ENCODE peak calls at places on chromosomes 7 and 10, in seven cellular contexts. R, X, Y, M, W, O and H are unnamed samples.

GRCh38 chr10:131560726-131561390 is 249.3 kb upstream of the TCERG1L start:
- DNase-seq in O (no peak), Y (no peak), M (no peak), W (no peak), X (no peak), R (no peak), H (no peak)

GRCh38 chr10:19749185-19749729 is 67.0 kb upstream of the PLXDC2 start:
- DNase-seq in X (no peak), W (no peak), M (no peak), R (no peak), O (peak; percentile 25), Y (no peak), H (no peak)

GRCh38 chr7:130381468-130382312 is 1.4 kb downstream of the CPA1 start:
- DNase-seq in X (no peak), W (no peak), R (no peak), Y (no peak), M (no peak), O (no peak), H (no peak)

GRCh38 chr10:103968441-103969391 is 1.8 kb downstream of the SLK start:
- DNase-seq in R (no peak), Y (no peak), W (no peak), O (peak; percentile 15), M (no peak), X (no peak), H (no peak)

GRCh38 chr10:102644066-102644645 is at the start of gene TRIM8:
- DNase-seq in Y (peak; percentile 51), W (peak; percentile 55), X (peak; percentile 84), O (peak; percentile 39), M (peak; percentile 74), R (peak; percentile 56), H (peak; percentile 61)

GRCh38 chr7:136179829-136180721 is 202.9 kb upstream of the MTPN start:
- DNase-seq in O (no peak), Y (no peak), W (no peak), X (no peak), M (no peak), R (no peak), H (no peak)

GRCh38 chr7:47180268-47180826 is 401.6 kb downstream of the TNS3 start:
- DNase-seq in M (peak; percentile 43), O (peak; percentile 76), Y (peak; percentile 66), R (peak; percentile 43), W (peak; percentile 45), X (peak; percentile 80), H (no peak)

GRCh38 chr7:12436896-12437535 is 33.4 kb upstream of the VWDE start:
- DNase-seq in R (no peak), O (peak; percentile 26), W (no peak), Y (no peak), M (no peak), X (peak; percentile 42), H (no peak)

GRCh38 chr7:135601182-135601581 is 43.5 kb downstream of the NUP205 start:
- DNase-seq in X (peak; percentile 8), R (no peak), O (peak; percentile 18), Y (no peak), W (no peak), M (no peak), H (no peak)

GRCh38 chr10:93138113-93138870 is 64.6 kb downstream of the CYP26A1 start:
- DNase-seq in X (no peak), Y (no peak), M (no peak), W (no peak), O (peak; percentile 84), R (no peak), H (no peak)

GRCh38 chr10:48965460-48965859 is 25.8 kb upstream of the LRRC18 start:
- DNase-seq in M (no peak), X (no peak), Y (no peak), R (no peak), O (no peak), W (no peak), H (no peak)

GRCh38 chr7:44149571-44150465 is 8.7 kb upstream of the MYL7 start:
- DNase-seq in R (no peak), M (no peak), X (no peak), O (no peak), W (no peak), Y (no peak), H (no peak)

GRCh38 chr7:63899691-63900393 is 98.8 kb upstream of the ZNF722 start:
- DNase-seq in R (no peak), X (no peak), Y (no peak), O (no peak), M (no peak), W (no peak), H (peak; percentile 83)

GRCh38 chr7:38545977-38546376 is 85.2 kb downstream of the AMPH start:
- DNase-seq in W (no peak), Y (no peak), X (no peak), M (no peak), O (peak; percentile 18), R (no peak), H (no peak)

GRCh38 chr7:6579446-6579845 is 2.2 kb downstream of the ZDHHC4 start:
- DNase-seq in X (no peak), R (no peak), W (no peak), Y (no peak), O (no peak), M (no peak), H (no peak)

GRCh38 chr7:156906281-156906680 is 13.3 kb upstream of the LMBR1 start:
- DNase-seq in W (no peak), X (no peak), R (no peak), O (peak; percentile 58), M (no peak), Y (no peak), H (no peak)

GRCh38 chr7:45957721-45958120 is 36.6 kb upstream of the IGFBP3 start:
- DNase-seq in X (no peak), W (no peak), Y (no peak), M (no peak), R (no peak), O (no peak), H (no peak)

GRCh38 chr10:44569193-44570091 is 184.5 kb upstream of the CXCL12 start:
- DNase-seq in O (peak; percentile 50), Y (no peak), W (no peak), M (no peak), R (no peak), X (no peak), H (no peak)

GRCh38 chr7:80098795-80099194 is 35.8 kb upstream of the GNAI1 start:
- DNase-seq in O (no peak), M (no peak), W (no peak), Y (no peak), X (no peak), R (no peak), H (no peak)
- TF ChIP-seq CTCF in O (peak; percentile 30), M (no peak), W (no peak), Y (no peak), X (no peak), R (no peak), H (no peak)

GRCh38 chr7:3992841-3993240 is 689.3 kb upstream of the FOXK1 start:
- DNase-seq in R (no peak), Y (no peak), M (no peak), X (no peak), W (no peak), O (no peak), H (no peak)

GRCh38 chr7:3998060-3998459 is 684.0 kb upstream of the FOXK1 start:
- DNase-seq in M (no peak), O (no peak), X (no peak), W (no peak), Y (no peak), R (no peak), H (no peak)

GRCh38 chr7:3994764-3995163 is 687.3 kb upstream of the FOXK1 start:
- DNase-seq in O (no peak), X (no peak), M (no peak), Y (no peak), W (no peak), R (no peak), H (no peak)

GRCh38 chr7:3991771-3992231 is 690.3 kb upstream of the FOXK1 start:
- DNase-seq in W (no peak), X (no peak), M (no peak), R (no peak), Y (no peak), O (no peak), H (no peak)

DNA sequence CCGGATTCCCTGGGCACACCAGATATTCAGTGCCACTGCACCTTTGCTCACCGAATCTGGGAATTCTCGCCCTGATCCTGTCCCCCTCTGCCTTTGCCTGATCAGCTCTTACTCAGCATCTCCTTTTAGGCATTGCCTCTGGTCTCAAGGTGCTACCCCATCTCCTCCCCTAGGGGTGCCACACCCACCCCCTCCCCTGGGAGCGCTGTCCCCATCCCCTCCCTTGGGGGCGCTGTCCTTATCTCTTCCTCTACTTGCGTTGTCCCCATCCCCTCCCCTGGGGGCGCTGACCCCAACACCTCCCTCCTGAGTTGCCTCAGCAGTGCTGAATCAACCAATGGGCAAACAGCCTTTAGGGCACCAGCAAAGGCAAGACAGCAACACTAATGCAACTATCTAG is 686.9 kb upstream of the FOXK1 start:
- DNase-seq in X (no peak), Y (peak; percentile 35), W (no peak), O (no peak), R (no peak), M (no peak), H (no peak)
- TF ChIP-seq CTCF in X (no peak), Y (no peak), W (no peak), O (no peak), R (no peak), M (no peak), H (no peak)

DNA sequence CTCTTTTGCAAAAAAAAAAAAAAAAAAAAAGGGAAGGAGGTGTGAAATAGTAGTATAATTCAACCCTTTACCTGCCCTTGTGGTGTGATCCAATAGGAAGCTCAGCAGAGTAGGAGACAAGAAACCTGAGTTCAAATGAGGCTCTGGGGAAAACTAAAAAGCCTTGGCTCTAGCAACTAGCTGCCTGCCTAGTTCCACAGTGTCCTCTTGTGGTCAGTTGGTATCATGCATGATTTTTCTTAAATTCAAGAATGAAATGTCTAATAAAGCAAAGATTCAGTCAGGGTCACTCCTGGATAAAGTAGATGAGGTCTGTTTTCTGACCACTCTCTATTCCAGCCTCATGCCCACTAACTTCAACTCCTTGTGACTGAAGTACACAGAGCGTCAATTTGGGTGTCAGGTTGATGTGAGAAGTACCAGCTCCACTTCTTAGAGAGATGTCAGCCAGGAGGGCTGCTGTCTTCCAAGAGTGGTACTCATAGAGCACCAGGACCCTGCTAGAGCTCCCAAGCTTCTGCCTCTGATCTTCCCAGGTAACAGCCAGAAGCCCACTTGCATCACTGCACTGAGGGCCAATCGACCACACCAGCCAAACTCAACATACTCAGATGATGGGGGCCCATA is 10.5 kb downstream of the LSM5 start:
- DNase-seq in Y (peak; percentile 62), O (peak; percentile 63), X (peak; percentile 63), M (peak; percentile 49), W (peak; percentile 50), R (no peak), H (no peak)
- TF ChIP-seq CTCF in Y (peak; percentile 92), O (peak; percentile 85), X (peak; percentile 79), M (peak; percentile 67), W (peak; percentile 52), R (no peak), H (peak; percentile 31)

GRCh38 chr10:812787-813186 is 118.7 kb downstream of the LARP4B start:
- DNase-seq in W (no peak), X (no peak), O (no peak), R (no peak), M (no peak), Y (no peak), H (no peak)

GRCh38 chr10:809671-810350 is 120.3 kb upstream of the DIP2C start:
- DNase-seq in R (no peak), M (no peak), X (no peak), Y (no peak), O (no peak), W (no peak), H (no peak)

GRCh38 chr10:811781-812180 is 119.7 kb downstream of the LARP4B start:
- DNase-seq in X (no peak), O (no peak), Y (no peak), R (no peak), M (no peak), W (no peak), H (no peak)

GRCh38 chr10:811379-811778 is 120.1 kb downstream of the LARP4B start:
- DNase-seq in Y (no peak), W (no peak), X (no peak), O (no peak), M (no peak), R (no peak), H (no peak)

GRCh38 chr10:810351-810846 is 120.9 kb upstream of the DIP2C start:
- DNase-seq in W (no peak), R (no peak), X (peak; percentile 66), O (no peak), Y (no peak), M (peak; percentile 31), H (no peak)
- TF ChIP-seq CTCF in W (peak; percentile 29), R (no peak), X (peak; percentile 49), O (no peak), Y (peak; percentile 18), M (no peak), H (no peak)